ENCODE peak calls at places on chromosome 9, in six cellular contexts. B is HepG2, T is GM12892, Y is H1, W is K562, M is GM12878. K is an unnamed sample.

GRCh38 chr9:112110094-112110772 is 64.9 kb downstream of the SUSD1 start:
- DNase-seq in B (peak; percentile 48), T (no peak), Y (peak; percentile 24), W (no peak), M (no peak), K (no peak)

GRCh38 chr9:3874472-3875370 is 348.9 kb upstream of the RFX3 start:
- DNase-seq in B (no peak), T (no peak), Y (no peak), W (no peak), M (no peak), K (no peak)

GRCh38 chr9:22098636-22099332 is 89.7 kb upstream of the CDKN2B start:
- DNase-seq in B (no peak), T (no peak), Y (no peak), W (no peak), M (no peak), K (no peak)

GRCh38 chr9:137498720-137499150 is 39.6 kb upstream of the NSMF start:
- DNase-seq in B (no peak), T (no peak), Y (no peak), W (no peak), M (no peak), K (no peak)

GRCh38 chr9:104346645-104347175 is 157.4 kb upstream of the OR13F1 start:
- DNase-seq in B (no peak), T (no peak), Y (no peak), W (no peak), M (no peak), K (no peak)

GRCh38 chr9:137071282-137071681 is 925 bp upstream of the SAPCD2 start:
- DNase-seq in B (no peak), T (no peak), Y (no peak), W (no peak), M (no peak), K (no peak)

GRCh38 chr9:16333697-16334096 is 536.8 kb downstream of the BNC2 start:
- DNase-seq in B (no peak), T (no peak), Y (no peak), W (no peak), M (no peak), K (no peak)

GRCh38 chr9:6715755-6716643 is 41.8 kb upstream of the KDM4C start:
- DNase-seq in B (peak; percentile 79), T (peak; percentile 71), Y (no peak), W (no peak), M (peak; percentile 76), K (no peak)

GRCh38 chr9:37995348-37995737 is 73.7 kb downstream of the SHB start:
- DNase-seq in B (no peak), T (no peak), Y (no peak), W (no peak), M (no peak), K (no peak)

GRCh38 chr9:81819859-81820546 is 108.2 kb upstream of the SPATA31D4 start:
- DNase-seq in B (no peak), T (no peak), Y (no peak), W (no peak), M (no peak), K (no peak)

GRCh38 chr9:12680341-12680740 is 12.8 kb upstream of the TYRP1 start:
- DNase-seq in B (no peak), T (no peak), Y (no peak), W (no peak), M (no peak), K (no peak)

GRCh38 chr9:132283165-132283564 is 71.6 kb downstream of the SETX start:
- DNase-seq in B (no peak), T (no peak), Y (no peak), W (peak; percentile 30), M (no peak), K (no peak)

GRCh38 chr9:36738318-36738975 is 165.8 kb downstream of the MELK start:
- DNase-seq in B (no peak), T (no peak), Y (no peak), W (no peak), M (no peak), K (no peak)

GRCh38 chr9:79447760-79448159 is 124.0 kb upstream of the TLE4 start:
- DNase-seq in B (no peak), T (no peak), Y (no peak), W (no peak), M (no peak), K (no peak)

GRCh38 chr9:132945186-132946130 is 1.0 kb upstream of the TSC1 start:
- DNase-seq in B (no peak), T (no peak), Y (no peak), W (no peak), M (no peak), K (no peak)

GRCh38 chr9:85185486-85186217 is 516.1 kb downstream of the NTRK2 start:
- DNase-seq in B (no peak), T (no peak), Y (no peak), W (no peak), M (no peak), K (no peak)

GRCh38 chr9:36298566-36298965 is 40.3 kb upstream of the GNE start:
- DNase-seq in B (no peak), T (no peak), Y (no peak), W (no peak), M (no peak), K (no peak)

GRCh38 chr9:105554042-105554441 is 3.9 kb upstream of the FKTN start:
- DNase-seq in B (no peak), T (no peak), Y (no peak), W (no peak), M (no peak), K (no peak)

GRCh38 chr9:136311433-136312375 is 7.8 kb upstream of the CCDC187 start:
- DNase-seq in B (peak; percentile 62), T (no peak), Y (no peak), W (peak; percentile 49), M (no peak), K (peak; percentile 68)

GRCh38 chr9:137295313-137296213 is 6.5 kb downstream of the NRARP start:
- DNase-seq in B (no peak), T (peak; percentile 95), Y (peak; percentile 90), W (peak; percentile 75), M (no peak), K (peak; percentile 91)

GRCh38 chr9:87343816-87344438 is 153.7 kb upstream of the DAPK1 start:
- DNase-seq in B (no peak), T (no peak), Y (no peak), W (no peak), M (no peak), K (no peak)

GRCh38 chr9:114450833-114451706 is 54.2 kb downstream of the WHRN start:
- DNase-seq in B (no peak), T (no peak), Y (no peak), W (no peak), M (peak; percentile 11), K (no peak)

GRCh38 chr9:81661339-81661738 is 28.0 kb downstream of the TLE1 start:
- DNase-seq in B (no peak), T (no peak), Y (no peak), W (no peak), M (no peak), K (no peak)

GRCh38 chr9:91164724-91165520 is 196.8 kb downstream of the AUH start:
- DNase-seq in B (peak; percentile 30), T (no peak), Y (no peak), W (peak; percentile 95), M (no peak), K (no peak)

GRCh38 chr9:34334916-34335315 is 5.5 kb downstream of the NUDT2 start:
- DNase-seq in B (no peak), T (no peak), Y (no peak), W (no peak), M (no peak), K (no peak)

GRCh38 chr9:121622842-121623203 is 28.6 kb upstream of the DAB2IP start:
- DNase-seq in B (no peak), T (no peak), Y (no peak), W (no peak), M (no peak), K (no peak)

GRCh38 chr9:99497641-99498040 is 275.6 kb downstream of the SEC61B start:
- DNase-seq in B (no peak), T (no peak), Y (no peak), W (no peak), M (no peak), K (no peak)

GRCh38 chr9:119726035-119726434 is 356.8 kb upstream of the BRINP1 start:
- DNase-seq in B (no peak), T (no peak), Y (no peak), W (no peak), M (no peak), K (no peak)
- TF ChIP-seq TAF1 in B (no peak), T (no peak), Y (no peak), W (no peak), M (no peak), K (no peak)

DNA sequence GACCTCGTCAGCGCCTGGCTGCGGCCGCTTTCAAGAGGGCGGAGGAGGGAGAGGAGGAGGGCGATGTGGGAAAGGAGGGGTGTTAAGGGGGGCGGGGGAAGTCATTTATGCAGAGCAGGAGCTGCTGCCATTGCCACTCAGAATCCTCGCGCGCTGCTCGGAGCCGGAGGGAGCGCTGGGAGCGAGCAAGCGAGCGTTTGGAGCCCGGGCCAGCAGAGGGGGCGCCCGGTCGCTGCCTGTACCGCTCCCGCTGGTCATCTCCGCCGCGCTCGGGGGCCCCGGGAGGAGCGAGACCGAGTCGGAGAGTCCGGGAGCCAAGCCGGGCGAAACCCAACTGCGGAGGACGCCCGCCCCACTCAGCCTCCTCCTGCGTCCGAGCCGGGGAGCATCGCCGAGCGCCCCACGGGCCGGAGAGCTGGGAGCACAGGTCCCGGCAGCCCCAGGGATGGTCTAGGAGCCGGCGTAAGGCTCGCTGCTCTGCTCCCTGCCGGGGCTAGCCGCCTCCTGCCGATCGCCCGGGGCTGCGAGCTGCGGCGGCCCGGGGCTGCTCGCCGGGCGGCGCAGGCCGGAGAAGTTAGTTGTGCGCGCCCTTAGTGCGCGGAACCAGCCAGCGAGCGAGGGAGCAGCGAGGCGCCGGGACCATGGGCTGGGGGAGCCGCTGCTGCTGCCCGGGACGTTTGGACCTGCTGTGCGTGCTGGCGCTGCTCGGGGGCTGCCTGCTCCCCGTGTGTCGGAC is at the start of gene PCSK5:
- DNase-seq in B (peak; percentile 58), T (peak; percentile 39), Y (peak; percentile 88), W (peak; percentile 41), M (no peak), K (peak; percentile 47)
- TF ChIP-seq POLR2A in B (no peak), T (no peak), Y (peak; percentile 88), W (no peak), M (no peak), K (no peak)

GRCh38 chr9:130140701-130141100 is 31.5 kb upstream of the NCS1 start:
- DNase-seq in B (no peak), T (no peak), Y (no peak), W (no peak), M (no peak), K (no peak)
- TF ChIP-seq TAF1 in B (no peak), T (no peak), Y (no peak), W (no peak), M (no peak), K (no peak)

DNA sequence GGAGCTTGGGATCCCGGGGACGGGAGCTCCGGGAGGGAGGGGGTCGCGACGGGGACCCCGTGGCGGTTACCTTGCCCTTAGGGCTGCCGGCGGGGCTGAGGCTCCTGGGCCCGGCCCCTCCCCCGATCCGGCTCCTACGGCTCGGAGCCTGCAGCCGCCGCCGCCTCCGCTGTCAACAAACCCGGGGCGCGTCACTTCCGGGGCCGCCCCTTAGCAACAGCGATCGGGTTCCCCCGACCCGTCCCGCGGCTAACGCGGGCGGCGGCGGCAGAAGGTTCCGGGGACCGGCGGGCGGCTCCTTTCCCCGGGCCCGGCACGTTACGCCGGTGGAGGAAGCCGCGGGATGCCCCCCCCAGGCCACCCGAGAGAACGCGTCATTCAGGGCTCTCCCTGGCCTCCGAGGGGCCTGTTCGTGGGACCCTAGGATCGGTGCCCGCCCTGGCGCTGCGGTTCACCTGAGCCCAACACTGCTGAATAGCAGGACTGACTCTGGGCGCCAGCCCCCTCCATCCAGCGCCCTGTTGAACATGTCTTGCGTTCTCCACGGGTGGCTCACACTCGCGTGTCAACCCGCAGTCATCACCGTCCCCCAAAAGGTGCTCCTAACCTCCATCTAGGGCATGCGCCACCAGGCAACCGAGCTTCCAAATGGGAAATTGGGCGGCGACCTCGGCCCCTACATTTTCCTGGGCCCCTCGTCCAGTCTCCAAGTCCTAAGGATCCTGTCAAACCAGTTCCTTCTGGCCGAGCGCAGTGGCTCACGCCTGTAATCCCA is at the start of gene ZER1:
- DNase-seq in B (peak; percentile 67), T (peak; percentile 99), Y (peak; percentile 97), W (peak; percentile 94), M (peak; percentile 24), K (peak; percentile 99)
- TF ChIP-seq POLR2A in B (peak; percentile 47), T (peak; percentile 72), Y (peak; percentile 79), W (peak; percentile 85), M (peak; percentile 84), K (no peak)

K was measured in GM12891.